ENCODE peak calls at places on chromosomes 16 and 17, in four cellular contexts. G, Z, M and E are unnamed samples.

GRCh38 chr17:38443356-38444026 is 15.2 kb downstream of the ARHGAP23 start:
- DNase-seq in G (no peak), Z (no peak), M (no peak), E (no peak)

GRCh38 chr17:35257080-35257701 is 14.3 kb downstream of the SLFN5 start:
- DNase-seq in G (peak; percentile 37), Z (no peak), M (peak; percentile 86), E (peak; percentile 65)

GRCh38 chr17:34379876-34380275 is 16.8 kb upstream of the CCL1 start:
- DNase-seq in G (no peak), Z (no peak), M (no peak), E (no peak)

GRCh38 chr16:64365448-64365858 is 756.4 kb downstream of the CDH11 start:
- DNase-seq in G (no peak), Z (no peak), M (no peak), E (no peak)

GRCh38 chr16:2181952-2182351 is 14.5 kb downstream of the CASKIN1 start:
- DNase-seq in G (no peak), Z (no peak), M (no peak), E (no peak)

GRCh38 chr17:29870836-29871430 is 59.1 kb downstream of the SSH2 start:
- DNase-seq in G (no peak), Z (no peak), M (no peak), E (no peak)

GRCh38 chr16:24298539-24298938 is 42.4 kb downstream of the CACNG3 start:
- DNase-seq in G (no peak), Z (no peak), M (no peak), E (no peak)

GRCh38 chr17:29918922-29919856 is 10.8 kb downstream of the SSH2 start:
- DNase-seq in G (no peak), Z (no peak), M (peak; percentile 20), E (no peak)

GRCh38 chr17:40168262-40168832 is 8.9 kb upstream of the RAPGEFL1 start:
- DNase-seq in G (no peak), Z (peak; percentile 64), M (peak; percentile 50), E (no peak)

GRCh38 chr17:72394531-72394930 is 273.7 kb downstream of the SOX9 start:
- DNase-seq in G (no peak), Z (no peak), M (no peak), E (no peak)

GRCh38 chr17:65473985-65474384 is 87.5 kb downstream of the AXIN2 start:
- DNase-seq in G (no peak), Z (no peak), M (no peak), E (no peak)

GRCh38 chr17:15453782-15454181 is 13.6 kb downstream of the CDRT4 start:
- DNase-seq in G (no peak), Z (no peak), M (no peak), E (no peak)

GRCh38 chr17:72259977-72260376 is 139.2 kb downstream of the SOX9 start:
- DNase-seq in G (no peak), Z (no peak), M (no peak), E (no peak)

GRCh38 chr16:68790944-68791343 is 52.4 kb upstream of the TANGO6 start:
- DNase-seq in G (no peak), Z (no peak), M (no peak), E (no peak)

GRCh38 chr16:57606147-57606846 is 22.1 kb upstream of the ADGRG1 start:
- DNase-seq in G (no peak), Z (no peak), M (no peak), E (no peak)

GRCh38 chr17:62804822-62805221 is 3.3 kb downstream of the MARCHF10 start:
- DNase-seq in G (no peak), Z (no peak), M (peak; percentile 78), E (no peak)

GRCh38 chr17:79721993-79722671 is 8.6 kb upstream of the ENPP7 start:
- DNase-seq in G (no peak), Z (no peak), M (no peak), E (no peak)

GRCh38 chr16:15907863-15908478 is 19.6 kb upstream of the CEP20 start:
- DNase-seq in G (no peak), Z (peak; percentile 6), M (peak; percentile 25), E (peak; percentile 31)

GRCh38 chr16:11133344-11133921 is 122.6 kb downstream of the SOCS1 start:
- DNase-seq in G (peak; percentile 60), Z (no peak), M (peak; percentile 90), E (peak; percentile 87)

GRCh38 chr16:11955713-11956123 is 9.3 kb upstream of the TNFRSF17 start:
- DNase-seq in G (no peak), Z (no peak), M (peak; percentile 56), E (no peak)

GRCh38 chr17:29401237-29401636 is 11.1 kb downstream of the TAOK1 start:
- DNase-seq in G (no peak), Z (no peak), M (no peak), E (no peak)

GRCh38 chr17:1179112-1179634 is 608 bp downstream of the ABR start:
- DNase-seq in G (no peak), Z (no peak), M (no peak), E (no peak)
- H3K27ac ChIP-seq in G (peak overlapping the region; percentile 30), Z (peak overlapping the region; percentile 35), M (no peak overlapping the region), E (peak overlapping the region; percentile 46)

GRCh38 chr16:22638393-22639206 is 127.9 kb downstream of the NPIPB5 start:
- DNase-seq in G (no peak), Z (no peak), M (no peak), E (no peak)
- H3K4me3 ChIP-seq in G (no peak overlapping the region), Z (no peak overlapping the region), M (no peak overlapping the region), E (no peak overlapping the region)

DNA sequence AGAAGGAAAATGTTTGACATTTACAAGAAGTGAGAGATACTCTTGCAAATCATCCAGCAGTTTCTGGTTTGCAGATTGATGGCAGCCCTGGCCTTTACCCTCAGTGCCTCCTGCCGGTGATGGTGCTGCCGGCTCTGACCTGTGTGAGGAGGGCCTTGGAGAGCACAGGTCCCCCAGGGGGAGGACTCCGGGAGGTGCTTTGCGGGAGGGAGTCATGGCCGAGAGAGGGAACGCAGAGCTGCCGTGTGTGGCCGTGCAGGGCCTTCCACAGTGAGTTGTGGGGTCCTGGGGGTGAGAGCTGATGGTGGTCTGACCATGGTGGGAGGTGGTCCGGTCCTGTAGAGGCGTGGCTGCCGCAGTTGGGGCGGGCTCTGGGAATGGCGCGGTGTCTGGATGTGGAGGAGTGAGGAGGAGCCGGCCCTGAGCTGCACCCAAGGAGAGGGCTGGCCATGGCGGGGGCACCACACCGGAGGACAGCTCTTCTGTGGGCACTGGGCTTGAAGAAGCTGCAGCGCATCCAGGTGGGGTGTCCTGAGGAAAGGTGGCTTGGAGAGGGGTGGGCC is 28.0 kb upstream of the ZNF750 start:
- DNase-seq in G (no peak), Z (no peak), M (no peak), E (no peak)
- H3K4me1 ChIP-seq in G (peaks cover 49% of the 10 kb centered on the region), Z (peaks cover 55% of the 10 kb centered on the region), M (peaks cover 9% of the 10 kb centered on the region), E (peaks cover 1% of the 10 kb centered on the region)

GRCh38 chr16:74679983-74680382 is 13.3 kb upstream of the RFWD3 start:
- DNase-seq in G (no peak), Z (no peak), M (no peak), E (no peak)

GRCh38 chr16:74677868-74678267 is 11.2 kb upstream of the RFWD3 start:
- DNase-seq in G (no peak), Z (no peak), M (no peak), E (no peak)

GRCh38 chr16:74682556-74682955 is 15.9 kb upstream of the RFWD3 start:
- DNase-seq in G (no peak), Z (no peak), M (no peak), E (no peak)

GRCh38 chr16:74680681-74681080 is 14.0 kb upstream of the RFWD3 start:
- DNase-seq in G (no peak), Z (no peak), M (no peak), E (no peak)
- H3K27ac ChIP-seq in G (no peak overlapping the region), Z (no peak overlapping the region), M (no peak overlapping the region), E (no peak overlapping the region)

DNA sequence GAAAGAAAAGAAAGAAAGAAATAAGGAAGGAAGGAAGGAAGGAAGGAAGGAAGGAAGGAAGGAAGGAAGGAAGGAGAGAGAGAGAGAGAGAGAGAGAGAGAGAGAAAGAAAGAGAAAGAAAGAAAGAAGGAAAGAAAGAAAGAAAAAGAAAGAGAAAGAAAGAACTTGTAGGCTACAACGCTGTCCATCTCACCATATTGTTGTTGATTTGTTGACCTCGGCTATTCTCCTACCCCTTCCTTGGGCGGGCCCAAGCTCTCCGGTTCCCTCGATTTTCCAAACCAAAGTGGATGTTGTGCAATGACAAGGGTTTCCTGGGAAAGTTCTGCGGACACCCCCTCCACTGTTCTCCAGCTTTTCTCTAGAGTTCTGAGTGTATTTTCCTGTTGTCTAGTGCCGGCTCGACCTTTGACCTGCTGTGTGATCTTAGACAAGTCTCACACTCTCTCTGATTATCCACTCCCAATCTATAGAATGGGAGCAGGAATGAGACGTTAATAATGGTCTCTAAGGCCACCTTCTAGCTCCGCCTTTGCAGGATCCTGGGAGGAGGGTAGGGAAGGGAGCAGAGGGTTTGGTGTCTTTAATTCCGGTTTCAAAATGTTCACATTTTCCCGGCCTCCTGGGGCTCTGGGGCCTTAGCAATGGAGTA is 1.6 kb downstream of the IRX6 start:
- DNase-seq in G (no peak), Z (no peak), M (no peak), E (no peak)
- H3K4me3 ChIP-seq in G (peak overlapping the region; percentile 60), Z (no peak overlapping the region), M (no peak overlapping the region), E (no peak overlapping the region)

GRCh38 chr17:44091200-44091997 is 20.9 kb downstream of the G6PC3 start:
- DNase-seq in G (no peak), Z (no peak), M (no peak), E (no peak)

GRCh38 chr17:44094701-44095387 is 24.3 kb downstream of the G6PC3 start:
- DNase-seq in G (no peak), Z (no peak), M (no peak), E (no peak)

GRCh38 chr17:44093231-44093900 is 22.8 kb downstream of the G6PC3 start:
- DNase-seq in G (no peak), Z (no peak), M (no peak), E (no peak)

GRCh38 chr17:44095388-44095646 is 24.8 kb downstream of the G6PC3 start:
- DNase-seq in G (no peak), Z (no peak), M (no peak), E (no peak)

GRCh38 chr17:44092051-44092450 is 21.5 kb downstream of the G6PC3 start:
- DNase-seq in G (no peak), Z (no peak), M (no peak), E (no peak)
- H3K4me1 ChIP-seq in G (peaks cover 21% of the 10 kb centered on the region), Z (peaks cover 7% of the 10 kb centered on the region), M (peaks cover 27% of the 10 kb centered on the region), E (peaks cover 12% of the 10 kb centered on the region)

GRCh38 chr17:48081858-48082257 is 19.4 kb downstream of the CBX1 start:
- DNase-seq in G (no peak), Z (no peak), M (no peak), E (no peak)

GRCh38 chr17:48071654-48072053 is 23.5 kb downstream of the NFE2L1 start:
- DNase-seq in G (no peak), Z (no peak), M (no peak), E (no peak)

GRCh38 chr17:48074322-48075054 is 26.3 kb downstream of the NFE2L1 start:
- DNase-seq in G (peak; percentile 52), Z (peak; percentile 64), M (peak; percentile 62), E (peak; percentile 78)

GRCh38 chr17:48077555-48077954 is 23.7 kb downstream of the CBX1 start:
- DNase-seq in G (no peak), Z (no peak), M (no peak), E (no peak)
- H3K27ac ChIP-seq in G (no peak overlapping the region), Z (no peak overlapping the region), M (no peak overlapping the region), E (no peak overlapping the region)